ENCODE peak calls at places on chromosomes 2 and 18, in five cellular contexts. B is GM12878, A is A549, Y is endothelial cell of umbilical vein, T is ovary. V is an unnamed sample.

GRCh38 chr2:67048314-67048713 is 348.8 kb upstream of the ETAA1 start:
- DNase-seq in B (no peak), A (no peak), Y (no peak), T (no peak), V (no peak)

GRCh38 chr2:119255760-119256573 is 32.3 kb downstream of the STEAP3 start:
- DNase-seq in B (no peak), A (peak; percentile 41), Y (peak; percentile 92), T (no peak), V (no peak)

GRCh38 chr2:237120956-237121720 is 35.4 kb downstream of the COPS8 start:
- DNase-seq in B (no peak), A (no peak), Y (no peak), T (no peak), V (no peak)

GRCh38 chr2:162091325-162092007 is 17.5 kb upstream of the DPP4 start:
- DNase-seq in B (no peak), A (no peak), Y (peak; percentile 41), T (no peak), V (no peak)

GRCh38 chr2:13638181-13638580 is 921.4 kb downstream of the TRIB2 start:
- DNase-seq in B (no peak), A (no peak), Y (no peak), T (no peak), V (no peak)

GRCh38 chr2:241841181-241842066 is 17.3 kb downstream of the PDCD1 start:
- DNase-seq in B (no peak), A (no peak), Y (no peak), T (no peak), V (no peak)

GRCh38 chr2:72126186-72127100 is 21.2 kb downstream of the CYP26B1 start:
- DNase-seq in B (no peak), A (no peak), Y (no peak), T (no peak), V (peak; percentile 19)

GRCh38 chr2:233428438-233428837 is 74.1 kb downstream of the DGKD start:
- DNase-seq in B (no peak), A (no peak), Y (no peak), T (no peak), V (no peak)

GRCh38 chr2:154740360-154740759 is 41.9 kb downstream of the KCNJ3 start:
- DNase-seq in B (no peak), A (no peak), Y (no peak), T (no peak), V (no peak)

GRCh38 chr2:20670315-20671035 is 3.5 kb downstream of the GDF7 start:
- DNase-seq in B (no peak), A (no peak), Y (no peak), T (no peak), V (no peak)

GRCh38 chr2:188369365-188369764 is 77.7 kb downstream of the GULP1 start:
- DNase-seq in B (no peak), A (peak; percentile 26), Y (peak; percentile 70), T (no peak), V (no peak)

GRCh38 chr2:58532641-58533040 is 291.5 kb upstream of the FANCL start:
- DNase-seq in B (no peak), A (no peak), Y (no peak), T (no peak), V (no peak)

GRCh38 chr18:22378672-22379282 is 38.9 kb downstream of the CTAGE1 start:
- DNase-seq in B (no peak), A (peak; percentile 46), Y (peak; percentile 53), T (no peak), V (peak; percentile 50)

GRCh38 chr2:26184555-26185303 is 11.8 kb downstream of the GAREM2 start:
- DNase-seq in B (peak; percentile 25), A (peak; percentile 94), Y (peak; percentile 86), T (peak; percentile 90), V (peak; percentile 86)

GRCh38 chr2:23330214-23330613 is 54.8 kb upstream of the KLHL29 start:
- DNase-seq in B (no peak), A (peak; percentile 33), Y (peak; percentile 21), T (no peak), V (no peak)

GRCh38 chr2:102967451-102967850 is 205.6 kb downstream of the TMEM182 start:
- DNase-seq in B (no peak), A (no peak), Y (no peak), T (no peak), V (no peak)

GRCh38 chr2:96291751-96292150 is 13.6 kb downstream of the SNRNP200 start:
- DNase-seq in B (no peak), A (no peak), Y (no peak), T (no peak), V (no peak)

GRCh38 chr18:57084331-57085298 is 62.3 kb upstream of the BOD1L2 start:
- DNase-seq in B (peak; percentile 62), A (no peak), Y (no peak), T (no peak), V (no peak)

GRCh38 chr2:239457586-239458445 is 57.0 kb upstream of the HDAC4 start:
- DNase-seq in B (no peak), A (no peak), Y (no peak), T (no peak), V (no peak)

GRCh38 chr2:122034797-122035196 is 279.3 kb downstream of the TSN start:
- DNase-seq in B (peak; percentile 23), A (no peak), Y (no peak), T (no peak), V (no peak)

GRCh38 chr2:158926478-158926948 is 41.9 kb upstream of the TANC1 start:
- DNase-seq in B (no peak), A (no peak), Y (peak; percentile 59), T (no peak), V (no peak)

GRCh38 chr2:217913415-217913814 is 89.4 kb downstream of the TNS1 start:
- DNase-seq in B (no peak), A (no peak), Y (no peak), T (no peak), V (no peak)

GRCh38 chr2:126776701-126777619 is 121.0 kb downstream of the GYPC start:
- DNase-seq in B (peak; percentile 30), A (peak; percentile 49), Y (peak; percentile 41), T (peak; percentile 80), V (peak; percentile 78)

GRCh38 chr18:58545338-58546096 is 83.4 kb downstream of the ALPK2 start:
- DNase-seq in B (no peak), A (no peak), Y (no peak), T (no peak), V (no peak)
- H3K27ac ChIP-seq in B (peak overlapping the region; percentile 55), A (peak overlapping the region; percentile 47), Y (no peak overlapping the region), T (no peak overlapping the region), V (no peak overlapping the region)

DNA sequence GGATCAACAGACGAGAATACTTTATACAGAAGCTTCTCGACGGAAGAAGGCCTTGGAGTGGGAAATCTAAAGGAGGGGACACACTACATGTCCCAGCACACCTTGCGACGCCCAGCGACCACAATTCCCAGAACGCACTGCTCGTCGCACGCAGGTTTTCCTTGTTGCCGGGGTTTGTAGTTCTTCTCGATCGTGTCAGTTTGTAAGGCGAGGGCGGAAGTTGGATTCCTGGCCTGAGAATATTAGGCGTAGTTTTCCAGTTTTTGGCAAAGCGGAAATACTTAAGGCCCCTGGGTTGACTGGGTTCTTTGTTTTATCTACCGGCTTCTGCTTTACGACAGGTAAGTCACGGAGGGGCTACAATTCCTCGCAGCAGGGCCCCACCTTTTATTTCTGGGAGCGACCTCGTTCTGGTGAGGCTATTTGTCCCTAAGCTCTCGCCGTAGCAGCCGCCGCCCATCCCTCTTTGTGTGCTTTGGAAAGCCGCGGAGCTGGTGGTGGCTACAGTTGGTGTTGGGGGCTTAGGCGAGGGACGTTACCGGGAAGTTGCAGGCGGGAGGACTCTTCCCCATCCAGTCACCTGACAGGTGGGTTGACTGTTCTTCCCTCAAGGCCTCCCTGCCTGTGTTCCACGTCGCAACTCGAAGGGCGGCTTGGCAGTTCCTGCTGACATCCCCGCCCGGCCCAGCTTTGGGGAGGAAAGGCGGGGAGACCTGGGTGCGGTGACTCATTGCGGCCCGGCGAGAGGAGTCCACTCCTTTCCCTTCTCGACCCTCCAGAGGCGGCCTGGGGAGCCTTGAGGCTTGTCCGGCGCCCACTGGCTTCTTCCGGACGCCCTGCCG is at the start of gene DYNC1I2:
- DNase-seq in B (peak; percentile 91), A (peak; percentile 78), Y (peak; percentile 97), T (peak; percentile 85), V (peak; percentile 88)
- TF ChIP-seq POLR2A in B (peak; percentile 48), A (peak; percentile 69), Y (peak; percentile 88), T (no peak), V (peak; percentile 39)

GRCh38 chr2:43146083-43146482 is 80.3 kb downstream of the ZFP36L2 start:
- DNase-seq in B (no peak), A (no peak), Y (no peak), T (no peak), V (no peak)

GRCh38 chr2:43139996-43140621 is 86.3 kb downstream of the ZFP36L2 start:
- DNase-seq in B (no peak), A (no peak), Y (peak; percentile 61), T (peak; percentile 75), V (no peak)

GRCh38 chr2:43144265-43144664 is 82.1 kb downstream of the ZFP36L2 start:
- DNase-seq in B (no peak), A (no peak), Y (no peak), T (no peak), V (no peak)

GRCh38 chr2:43143756-43144155 is 82.7 kb downstream of the ZFP36L2 start:
- DNase-seq in B (no peak), A (no peak), Y (no peak), T (no peak), V (no peak)

DNA sequence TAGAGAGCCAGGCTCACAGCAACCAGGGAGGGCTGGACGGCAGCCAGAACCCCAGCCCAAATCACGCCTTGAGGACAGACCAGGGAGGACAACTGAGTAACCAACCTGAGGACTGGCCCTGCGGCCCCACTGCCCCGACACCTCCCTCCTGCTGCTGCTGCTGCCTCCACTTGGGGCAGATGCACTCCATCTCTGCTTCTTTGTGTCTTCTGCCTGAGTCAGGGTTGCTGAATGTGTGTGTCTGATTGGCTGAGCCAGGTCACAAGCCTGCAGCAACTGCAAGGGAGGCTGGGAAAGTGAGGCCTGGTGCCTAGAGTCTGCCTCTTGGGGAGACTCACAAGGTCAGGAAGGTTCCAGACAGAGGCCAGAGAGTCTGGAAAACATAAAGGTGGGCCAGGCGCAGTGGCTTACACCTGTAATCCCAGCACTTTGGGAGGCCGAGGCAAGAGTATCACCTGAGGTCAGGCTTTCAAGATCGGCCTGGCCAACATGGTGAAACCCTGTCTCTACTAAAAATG is 83.4 kb downstream of the ZFP36L2 start:
- DNase-seq in B (no peak), A (no peak), Y (no peak), T (no peak), V (no peak)
- TF ChIP-seq CTCF in B (peak; percentile 3), A (no peak), Y (peak; percentile 13), T (no peak), V (no peak)

GRCh38 chr2:100818003-100818605 is 1.8 kb upstream of the NPAS2 start:
- DNase-seq in B (no peak), A (peak; percentile 32), Y (peak; percentile 65), T (no peak), V (no peak)
- H3K27ac ChIP-seq in B (no peak overlapping the region), A (peak overlapping the region; percentile 98), Y (peak overlapping the region; percentile 85), T (peak overlapping the region; percentile 1), V (peak overlapping the region; percentile 95)

V was measured in right lobe of liver.